ENCODE peak calls at places on chromosomes 2 and 18, in five cellular contexts. One of them, this sample, is unnamed.

GRCh38 chr18:45467307-45467706 is 148.0 kb upstream of the SLC14A2 start:
- DNase-seq in neural progenitor cell: no peak
- DNase-seq in SK-N-SH: no peak
- DNase-seq in mammary epithelial cell: no peak
- DNase-seq in A549: no peak
- DNase-seq in this sample: no peak

GRCh38 chr18:78090584-78090983 is 840.9 kb downstream of the GALR1 start:
- DNase-seq in neural progenitor cell: no peak
- DNase-seq in SK-N-SH: no peak
- DNase-seq in mammary epithelial cell: no peak
- DNase-seq in A549: no peak
- DNase-seq in this sample: no peak

GRCh38 chr2:101518470-101519172 is 43.7 kb upstream of the RFX8 start:
- DNase-seq in neural progenitor cell: peak; percentile 61
- DNase-seq in SK-N-SH: peak; percentile 59
- DNase-seq in mammary epithelial cell: peak; percentile 65
- DNase-seq in A549: peak; percentile 29
- DNase-seq in this sample: peak; percentile 57

GRCh38 chr2:24824071-24824588 is 30.9 kb downstream of the CENPO start:
- DNase-seq in neural progenitor cell: no peak
- DNase-seq in SK-N-SH: peak; percentile 20
- DNase-seq in mammary epithelial cell: no peak
- DNase-seq in A549: no peak
- DNase-seq in this sample: no peak

GRCh38 chr18:46402396-46402795 is 254.6 kb downstream of the LOXHD1 start:
- DNase-seq in neural progenitor cell: no peak
- DNase-seq in SK-N-SH: no peak
- DNase-seq in mammary epithelial cell: no peak
- DNase-seq in A549: no peak
- DNase-seq in this sample: no peak

GRCh38 chr2:80222644-80223043 is 81.9 kb downstream of the LRRTM1 start:
- DNase-seq in neural progenitor cell: no peak
- DNase-seq in SK-N-SH: no peak
- DNase-seq in mammary epithelial cell: no peak
- DNase-seq in A549: no peak
- DNase-seq in this sample: no peak

GRCh38 chr2:201532686-201533304 is 81.3 kb downstream of the STRADB start:
- DNase-seq in neural progenitor cell: no peak
- DNase-seq in SK-N-SH: no peak
- DNase-seq in mammary epithelial cell: peak; percentile 77
- DNase-seq in A549: no peak
- DNase-seq in this sample: peak; percentile 97

GRCh38 chr2:218895326-218895725 is 14.7 kb downstream of the WNT10A start:
- DNase-seq in neural progenitor cell: no peak
- DNase-seq in SK-N-SH: peak; percentile 28
- DNase-seq in mammary epithelial cell: peak; percentile 52
- DNase-seq in A549: no peak
- DNase-seq in this sample: no peak

GRCh38 chr18:31278609-31279071 is 39.3 kb upstream of the DSG1 start:
- DNase-seq in neural progenitor cell: no peak
- DNase-seq in SK-N-SH: no peak
- DNase-seq in mammary epithelial cell: no peak
- DNase-seq in A549: no peak
- DNase-seq in this sample: peak; percentile 13

GRCh38 chr2:133077259-133077822 is 407.3 kb upstream of the LYPD1 start:
- DNase-seq in neural progenitor cell: no peak
- DNase-seq in SK-N-SH: no peak
- DNase-seq in mammary epithelial cell: no peak
- DNase-seq in A549: no peak
- DNase-seq in this sample: peak; percentile 74

GRCh38 chr2:108621689-108622681 is 87.7 kb downstream of the LIMS1 start:
- DNase-seq in neural progenitor cell: peak; percentile 35
- DNase-seq in SK-N-SH: no peak
- DNase-seq in mammary epithelial cell: no peak
- DNase-seq in A549: no peak
- DNase-seq in this sample: no peak
- H3K4me2 ChIP-seq in neural progenitor cell: peak overlapping the region; percentile 61
- H3K4me2 ChIP-seq in SK-N-SH: no peak overlapping the region
- H3K4me2 ChIP-seq in mammary epithelial cell: peak overlapping the region; percentile 91
- H3K4me2 ChIP-seq in A549: peak overlapping the region; percentile 80
- H3K4me2 ChIP-seq in this sample: no peak overlapping the region

GRCh38 chr2:145422576-145422975 is 902.7 kb upstream of the ZEB2 start:
- DNase-seq in neural progenitor cell: no peak
- DNase-seq in SK-N-SH: no peak
- DNase-seq in mammary epithelial cell: no peak
- DNase-seq in A549: no peak
- DNase-seq in this sample: no peak

GRCh38 chr2:145423809-145424208 is 903.9 kb upstream of the ZEB2 start:
- DNase-seq in neural progenitor cell: no peak
- DNase-seq in SK-N-SH: no peak
- DNase-seq in mammary epithelial cell: no peak
- DNase-seq in A549: no peak
- DNase-seq in this sample: no peak

GRCh38 chr2:145416640-145417039 is 896.7 kb upstream of the ZEB2 start:
- DNase-seq in neural progenitor cell: no peak
- DNase-seq in SK-N-SH: no peak
- DNase-seq in mammary epithelial cell: no peak
- DNase-seq in A549: no peak
- DNase-seq in this sample: peak; percentile 36

GRCh38 chr2:145421841-145422240 is 901.9 kb upstream of the ZEB2 start:
- DNase-seq in neural progenitor cell: no peak
- DNase-seq in SK-N-SH: no peak
- DNase-seq in mammary epithelial cell: peak; percentile 17
- DNase-seq in A549: no peak
- DNase-seq in this sample: no peak
- H3K9me3 ChIP-seq in neural progenitor cell: peaks cover 5% of the 10 kb centered on the region
- H3K9me3 ChIP-seq in SK-N-SH: peaks cover 10% of the 10 kb centered on the region
- H3K9me3 ChIP-seq in mammary epithelial cell: no peaks in the 10 kb centered on the region
- H3K9me3 ChIP-seq in A549: peaks cover 6% of the 10 kb centered on the region
- H3K9me3 ChIP-seq in this sample: no peaks in the 10 kb centered on the region

GRCh38 chr2:181106229-181106628 is 125.8 kb downstream of the UBE2E3 start:
- DNase-seq in neural progenitor cell: peak; percentile 13
- DNase-seq in SK-N-SH: peak; percentile 57
- DNase-seq in mammary epithelial cell: no peak
- DNase-seq in A549: no peak
- DNase-seq in this sample: peak; percentile 25
- H3K4me2 ChIP-seq in neural progenitor cell: no peak overlapping the region
- H3K4me2 ChIP-seq in SK-N-SH: peak overlapping the region; percentile 18
- H3K4me2 ChIP-seq in mammary epithelial cell: no peak overlapping the region
- H3K4me2 ChIP-seq in A549: peak overlapping the region; percentile 47
- H3K4me2 ChIP-seq in this sample: no peak overlapping the region

DNA sequence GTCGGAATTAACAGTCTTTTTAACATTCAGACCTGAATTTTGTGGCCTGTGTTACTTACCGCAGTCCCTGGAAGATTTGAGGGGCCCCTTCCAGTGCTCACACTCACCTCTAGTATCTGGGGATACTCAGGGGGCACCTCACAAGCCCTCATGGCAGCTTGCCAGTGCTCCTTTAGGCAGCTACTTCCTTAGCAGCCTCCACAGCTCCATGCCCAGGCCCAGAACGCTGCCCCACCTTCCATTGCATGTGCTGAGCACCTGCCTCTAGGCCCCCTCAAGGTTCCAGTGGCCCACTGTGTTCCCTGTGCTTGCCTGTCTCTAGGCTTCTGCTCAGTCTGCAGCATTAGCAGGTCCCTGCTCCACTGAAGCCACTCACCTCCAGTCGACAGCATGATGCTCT is 30.0 kb upstream of the PLA2R1 start:
- DNase-seq in neural progenitor cell: no peak
- DNase-seq in SK-N-SH: no peak
- DNase-seq in mammary epithelial cell: peak; percentile 9
- DNase-seq in A549: no peak
- DNase-seq in this sample: no peak
- H3K9me3 ChIP-seq in neural progenitor cell: peaks cover 7% of the 10 kb centered on the region
- H3K9me3 ChIP-seq in SK-N-SH: peaks cover 5% of the 10 kb centered on the region
- H3K9me3 ChIP-seq in mammary epithelial cell: peaks cover 19% of the 10 kb centered on the region
- H3K9me3 ChIP-seq in A549: peaks cover 9% of the 10 kb centered on the region
- H3K9me3 ChIP-seq in this sample: no peaks in the 10 kb centered on the region

DNA sequence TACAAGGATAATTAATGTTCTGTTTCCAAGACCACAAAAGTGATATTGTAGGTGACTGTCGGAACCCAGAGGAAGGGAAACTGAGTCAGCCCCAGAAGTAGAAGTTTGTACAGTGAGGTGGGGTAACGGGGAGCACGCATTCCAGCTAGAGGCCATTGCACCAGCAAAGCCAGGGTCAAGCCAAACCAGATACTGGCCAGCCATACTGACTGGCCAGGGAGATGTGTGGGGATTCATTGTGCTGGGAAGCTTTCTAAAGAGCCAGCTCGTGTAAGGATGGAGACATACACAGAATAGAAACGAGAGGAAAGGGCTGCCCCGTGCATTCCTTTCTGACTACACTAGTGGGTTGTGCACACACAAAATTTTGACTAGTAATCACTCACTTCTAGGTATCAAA is 175.2 kb upstream of the PID1 start:
- DNase-seq in neural progenitor cell: no peak
- DNase-seq in SK-N-SH: no peak
- DNase-seq in mammary epithelial cell: no peak
- DNase-seq in A549: no peak
- DNase-seq in this sample: no peak
- H3K4me2 ChIP-seq in neural progenitor cell: no peak overlapping the region
- H3K4me2 ChIP-seq in SK-N-SH: no peak overlapping the region
- H3K4me2 ChIP-seq in mammary epithelial cell: no peak overlapping the region
- H3K4me2 ChIP-seq in A549: peak overlapping the region; percentile 56
- H3K4me2 ChIP-seq in this sample: peak overlapping the region; percentile 49

DNA sequence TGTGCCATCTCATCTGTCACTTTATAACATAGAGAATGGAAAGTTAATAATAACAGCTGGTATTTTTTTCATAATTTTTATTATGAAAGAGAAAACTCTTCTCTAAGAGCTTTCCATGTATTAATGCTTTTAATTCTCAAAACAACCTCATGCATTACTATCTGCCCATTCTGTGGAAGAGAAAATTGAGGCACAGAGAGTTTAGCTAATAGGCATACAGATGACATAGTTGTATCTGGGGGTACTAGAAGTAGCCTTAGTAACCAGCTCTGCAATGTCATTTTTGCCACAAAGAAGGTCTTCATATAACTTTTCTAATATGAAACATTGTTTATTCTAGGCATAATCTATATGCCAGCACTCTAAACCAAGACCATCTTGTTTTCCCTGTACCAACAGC is 36.3 kb upstream of the COBLL1 start:
- DNase-seq in neural progenitor cell: no peak
- DNase-seq in SK-N-SH: no peak
- DNase-seq in mammary epithelial cell: no peak
- DNase-seq in A549: no peak
- DNase-seq in this sample: no peak
- H3K9me3 ChIP-seq in neural progenitor cell: no peaks in the 10 kb centered on the region
- H3K9me3 ChIP-seq in SK-N-SH: no peaks in the 10 kb centered on the region
- H3K9me3 ChIP-seq in mammary epithelial cell: no peaks in the 10 kb centered on the region
- H3K9me3 ChIP-seq in A549: no peaks in the 10 kb centered on the region
- H3K9me3 ChIP-seq in this sample: no peaks in the 10 kb centered on the region

DNA sequence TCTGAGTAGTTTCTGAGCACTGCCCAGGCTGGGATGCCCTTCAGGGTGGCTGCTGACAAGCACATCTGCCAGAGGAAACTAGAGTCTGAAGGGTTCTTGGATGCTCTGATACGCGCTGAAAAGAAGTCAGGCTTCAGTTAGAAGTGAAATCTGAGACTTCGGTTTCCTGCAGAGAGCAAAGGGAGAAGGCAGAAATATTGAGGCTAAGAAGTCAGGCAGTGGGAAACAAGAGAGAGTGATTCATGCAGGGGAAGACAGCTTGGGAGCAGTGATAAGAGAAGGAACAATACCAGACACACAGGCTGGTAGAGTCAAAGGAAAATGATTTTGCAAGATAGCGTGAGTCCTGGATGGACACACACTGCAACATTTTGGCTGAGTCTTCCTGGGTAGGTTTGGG is 51.0 kb upstream of the BOD1L2 start:
- DNase-seq in neural progenitor cell: peak; percentile 40
- DNase-seq in SK-N-SH: no peak
- DNase-seq in mammary epithelial cell: no peak
- DNase-seq in A549: no peak
- DNase-seq in this sample: no peak
- H3K4me2 ChIP-seq in neural progenitor cell: peak overlapping the region; percentile 42
- H3K4me2 ChIP-seq in SK-N-SH: no peak overlapping the region
- H3K4me2 ChIP-seq in mammary epithelial cell: no peak overlapping the region
- H3K4me2 ChIP-seq in A549: no peak overlapping the region
- H3K4me2 ChIP-seq in this sample: no peak overlapping the region

DNA sequence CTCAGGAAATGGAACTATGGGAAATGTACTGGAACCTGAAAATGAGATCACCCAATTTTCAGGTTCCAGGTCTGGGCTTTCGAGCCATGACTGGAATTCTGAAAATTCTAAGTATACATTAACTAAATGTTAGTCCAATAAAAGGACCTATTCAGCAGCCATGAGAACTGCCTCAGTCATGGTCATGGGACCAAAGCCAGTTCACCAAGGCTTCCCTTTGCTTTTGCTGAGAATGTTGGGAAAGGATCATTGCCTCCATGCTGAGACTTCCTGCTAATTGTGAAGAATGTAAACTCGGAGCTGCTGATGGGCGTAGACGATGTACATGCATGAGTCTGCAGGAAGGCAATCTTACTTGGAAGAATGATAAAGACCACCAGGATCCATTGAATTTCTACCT is 624.4 kb upstream of the SOX11 start:
- DNase-seq in neural progenitor cell: no peak
- DNase-seq in SK-N-SH: no peak
- DNase-seq in mammary epithelial cell: no peak
- DNase-seq in A549: no peak
- DNase-seq in this sample: no peak
- H3K9me3 ChIP-seq in neural progenitor cell: no peaks in the 10 kb centered on the region
- H3K9me3 ChIP-seq in SK-N-SH: no peaks in the 10 kb centered on the region
- H3K9me3 ChIP-seq in mammary epithelial cell: peaks cover 3% of the 10 kb centered on the region
- H3K9me3 ChIP-seq in A549: peaks cover 28% of the 10 kb centered on the region
- H3K9me3 ChIP-seq in this sample: no peaks in the 10 kb centered on the region